ENCODE peak calls at places on chromosomes 1 and 21, in five cellular contexts. D, X, Q, Z and L are unnamed samples.

GRCh38 chr1:198234511-198235251 is 77.9 kb downstream of the NEK7 start:
- DNase-seq in D (no peak), X (no peak), Q (no peak), Z (no peak), L (no peak)

GRCh38 chr1:91791691-91792392 is 94.1 kb downstream of the TGFBR3 start:
- DNase-seq in D (no peak), X (no peak), Q (no peak), Z (no peak), L (no peak)

GRCh38 chr1:78604643-78605042 is 15.6 kb upstream of the IFI44L start:
- DNase-seq in D (no peak), X (no peak), Q (no peak), Z (no peak), L (no peak)

GRCh38 chr1:156410740-156411139 is 41.7 kb downstream of the RHBG start:
- DNase-seq in D (no peak), X (no peak), Q (no peak), Z (no peak), L (no peak)

GRCh38 chr1:208349679-208350330 is 105.6 kb upstream of the PLXNA2 start:
- DNase-seq in D (no peak), X (no peak), Q (no peak), Z (no peak), L (no peak)

GRCh38 chr1:91924146-91924545 is 25.1 kb upstream of the BRDT start:
- DNase-seq in D (no peak), X (no peak), Q (peak; percentile 23), Z (no peak), L (no peak)

GRCh38 chr1:66271904-66272254 is 262.1 kb upstream of the SGIP1 start:
- DNase-seq in D (peak; percentile 60), X (peak; percentile 65), Q (no peak), Z (peak; percentile 67), L (peak; percentile 79)

GRCh38 chr1:225820522-225821120 is 10.7 kb downstream of the EPHX1 start:
- DNase-seq in D (no peak), X (no peak), Q (no peak), Z (no peak), L (no peak)

GRCh38 chr1:1024421-1025415 is 4.8 kb downstream of the AGRN start:
- DNase-seq in D (no peak), X (no peak), Q (peak; percentile 60), Z (no peak), L (no peak)

GRCh38 chr1:203290261-203291089 is 14.8 kb upstream of the BTG2 start:
- DNase-seq in D (peak; percentile 96), X (peak; percentile 93), Q (peak; percentile 92), Z (peak; percentile 97), L (peak; percentile 99)

GRCh38 chr1:238469146-238469601 is 578.5 kb upstream of the ZP4 start:
- DNase-seq in D (no peak), X (no peak), Q (peak; percentile 8), Z (no peak), L (no peak)

GRCh38 chr1:235366286-235366685 is 941 bp upstream of the TBCE start:
- DNase-seq in D (no peak), X (no peak), Q (no peak), Z (no peak), L (no peak)

GRCh38 chr1:42753070-42753469 is 13.0 kb upstream of the CLDN19 start:
- DNase-seq in D (no peak), X (no peak), Q (no peak), Z (no peak), L (no peak)

GRCh38 chr1:241990040-241990439 is 8.9 kb downstream of the MAP1LC3C start:
- DNase-seq in D (peak; percentile 76), X (peak; percentile 76), Q (peak; percentile 85), Z (peak; percentile 80), L (peak; percentile 76)

GRCh38 chr1:94022471-94023189 is 98.3 kb downstream of the ABCA4 start:
- DNase-seq in D (peak; percentile 71), X (no peak), Q (no peak), Z (no peak), L (peak; percentile 78)

GRCh38 chr1:192797845-192798244 is 11.0 kb upstream of the RGS2 start:
- DNase-seq in D (peak; percentile 29), X (no peak), Q (no peak), Z (no peak), L (no peak)

GRCh38 chr1:9071554-9072235 is 2.3 kb upstream of the SLC2A5 start:
- DNase-seq in D (no peak), X (no peak), Q (peak; percentile 94), Z (no peak), L (no peak)

GRCh38 chr1:40847023-40847740 is 15.0 kb downstream of the CITED4 start:
- DNase-seq in D (no peak), X (no peak), Q (no peak), Z (no peak), L (no peak)

GRCh38 chr1:153364766-153365678 is 7.4 kb downstream of the S100A9 start:
- DNase-seq in D (no peak), X (no peak), Q (peak; percentile 92), Z (no peak), L (peak; percentile 42)
- H3K27me3 ChIP-seq in D (no peaks in the 10 kb centered on the region), X (no peaks in the 10 kb centered on the region), Q (no peaks in the 10 kb centered on the region), Z (no peaks in the 10 kb centered on the region), L (no peaks in the 10 kb centered on the region)

DNA sequence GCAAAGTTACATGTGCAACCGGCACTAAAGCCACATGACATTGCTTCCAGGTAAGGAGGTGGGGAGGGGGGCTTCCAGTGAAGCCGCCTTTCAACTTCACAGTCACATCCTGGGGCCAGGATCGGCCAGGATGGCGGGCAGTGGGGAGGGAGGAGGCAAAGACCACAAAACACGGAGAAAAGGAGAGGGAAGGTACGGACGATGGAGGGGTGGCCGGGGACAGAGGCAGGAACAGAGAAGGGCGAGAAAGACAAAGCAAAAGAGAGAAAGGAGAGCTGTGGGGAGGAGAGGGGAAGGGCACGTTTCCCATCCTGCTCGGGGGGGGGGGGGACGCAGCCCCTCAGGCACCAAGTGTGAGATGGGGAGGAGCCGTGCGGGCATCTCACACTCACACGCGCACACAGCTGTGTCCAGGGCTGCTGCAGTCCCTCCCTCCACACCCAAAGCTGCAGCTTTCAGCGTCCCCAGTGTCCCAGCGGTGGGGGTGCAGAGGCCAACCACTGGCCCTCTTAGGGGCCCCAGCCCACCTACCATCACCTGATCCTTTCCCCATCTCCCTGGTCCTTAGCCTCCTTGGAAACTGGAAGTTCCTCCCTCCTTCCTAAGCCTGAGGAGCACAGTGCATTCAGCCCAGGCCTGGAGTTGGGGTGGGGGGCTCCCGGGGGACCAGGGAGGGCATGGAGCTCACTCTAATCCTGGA is 2.4 kb downstream of the SH2D5 start:
- DNase-seq in D (no peak), X (no peak), Q (no peak), Z (no peak), L (peak; percentile 47)
- H3K27me3 ChIP-seq in D (no peaks in the 10 kb centered on the region), X (peaks cover 59% of the 10 kb centered on the region), Q (peaks cover 25% of the 10 kb centered on the region), Z (peaks cover 1% of the 10 kb centered on the region), L (no peaks in the 10 kb centered on the region)

GRCh38 chr21:34037009-34037408 is 36.4 kb upstream of the MRPS6 start:
- DNase-seq in D (no peak), X (no peak), Q (no peak), Z (no peak), L (no peak)

GRCh38 chr21:34035619-34036354 is 37.6 kb upstream of the MRPS6 start:
- DNase-seq in D (no peak), X (no peak), Q (no peak), Z (no peak), L (no peak)

GRCh38 chr21:34034369-34035014 is 38.9 kb upstream of the MRPS6 start:
- DNase-seq in D (no peak), X (no peak), Q (no peak), Z (no peak), L (no peak)

GRCh38 chr21:34039678-34040382 is 33.5 kb upstream of the MRPS6 start:
- DNase-seq in D (no peak), X (no peak), Q (no peak), Z (no peak), L (no peak)

DNA sequence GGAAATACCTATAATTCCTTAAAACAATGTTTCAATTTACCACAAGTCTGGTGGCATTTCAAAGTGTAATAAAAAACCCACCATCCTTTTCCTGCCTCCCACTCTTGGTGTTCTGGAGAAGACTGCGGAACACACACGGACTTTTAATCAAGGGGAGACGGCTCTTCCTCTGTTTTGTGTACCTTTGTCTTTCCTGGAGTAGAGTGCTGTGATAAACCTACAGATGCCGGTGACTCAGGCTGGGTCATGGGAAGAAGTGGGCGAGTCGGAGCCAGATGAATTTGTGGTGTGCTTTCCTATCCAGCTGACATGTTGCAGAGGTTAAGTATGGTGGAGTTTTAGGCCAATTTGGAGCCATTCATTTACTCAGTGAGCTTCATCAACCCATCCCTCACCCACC is 35.9 kb upstream of the MRPS6 start:
- DNase-seq in D (no peak), X (no peak), Q (no peak), Z (no peak), L (no peak)
- H3K27me3 ChIP-seq in D (no peaks in the 10 kb centered on the region), X (no peaks in the 10 kb centered on the region), Q (no peaks in the 10 kb centered on the region), Z (no peaks in the 10 kb centered on the region), L (no peaks in the 10 kb centered on the region)

GRCh38 chr1:161502181-161502580 is 3.1 kb upstream of the FCGR2A start:
- DNase-seq in D (no peak), X (no peak), Q (no peak), Z (no peak), L (no peak)
- H3K27me3 ChIP-seq in D (no peaks in the 10 kb centered on the region), X (peaks cover 21% of the 10 kb centered on the region), Q (no peaks in the 10 kb centered on the region), Z (peaks cover 4% of the 10 kb centered on the region), L (no peaks in the 10 kb centered on the region)

GRCh38 chr1:184190626-184191025 is 139.1 kb downstream of the TSEN15 start:
- DNase-seq in D (no peak), X (no peak), Q (peak; percentile 34), Z (no peak), L (no peak)
- H3K27me3 ChIP-seq in D (no peaks in the 10 kb centered on the region), X (no peaks in the 10 kb centered on the region), Q (no peaks in the 10 kb centered on the region), Z (peaks cover 4% of the 10 kb centered on the region), L (no peaks in the 10 kb centered on the region)

GRCh38 chr21:41762753-41763152 is 4.1 kb downstream of the RIPK4 start:
- DNase-seq in D (no peak), X (no peak), Q (no peak), Z (no peak), L (no peak)

GRCh38 chr21:41763996-41764395 is 2.9 kb downstream of the RIPK4 start:
- DNase-seq in D (no peak), X (no peak), Q (no peak), Z (no peak), L (no peak)

GRCh38 chr21:41761211-41762181 is 5.4 kb downstream of the RIPK4 start:
- DNase-seq in D (peak; percentile 70), X (peak; percentile 57), Q (peak; percentile 100), Z (peak; percentile 60), L (peak; percentile 75)

GRCh38 chr21:41763398-41763931 is 3.4 kb downstream of the RIPK4 start:
- DNase-seq in D (no peak), X (no peak), Q (peak; percentile 38), Z (no peak), L (no peak)

GRCh38 chr21:41762236-41762635 is 4.6 kb downstream of the RIPK4 start:
- DNase-seq in D (no peak), X (no peak), Q (no peak), Z (no peak), L (no peak)
- H3K27me3 ChIP-seq in D (no peaks in the 10 kb centered on the region), X (peaks cover 84% of the 10 kb centered on the region), Q (peaks cover 5% of the 10 kb centered on the region), Z (peaks cover 17% of the 10 kb centered on the region), L (no peaks in the 10 kb centered on the region)